ENCODE peak calls at places on chromosomes 4 and X, in six cellular contexts. L is GM03348, H is iPS-NIHi11, T is germinal center, E is anterior cingulate cortex, Q is AG08395. R is an unnamed sample.

GRCh38 chrX:123860983-123861382 is 1.1 kb downstream of the XIAP start:
- DNase-seq in E (no peak), Q (no peak), T (no peak), H (no peak), L (no peak), R (peak)

GRCh38 chr4:84965558-84966381 is 720 bp downstream of the WDFY3 start:
- DNase-seq in Q (peak), L (peak), H (peak), T (peak), E (peak), R (peak)

GRCh38 chrX:154540897-154541535 is 5.6 kb downstream of the G6PD start:
- DNase-seq in Q (no peak), E (no peak), T (no peak), H (no peak), L (no peak), R (peak)

GRCh38 chr4:178632415-178632814 is 1190.2 kb upstream of the AGA start:
- DNase-seq in Q (no peak), E (no peak), H (no peak), L (no peak), T (no peak), R (peak)

GRCh38 chr4:1885414-1885813 is 14.2 kb downstream of the NSD2 start:
- DNase-seq in L (no peak), Q (no peak), T (no peak), E (no peak), H (no peak), R (no peak)

GRCh38 chrX:38282044-38282443 is 45.3 kb downstream of the RPGR start:
- DNase-seq in T (no peak), E (no peak), Q (peak), H (no peak), L (peak), R (peak)

GRCh38 chr4:26860922-26861433 is 337 bp downstream of the STIM2 start:
- DNase-seq in H (peak), L (peak), T (peak), E (peak), Q (peak), R (peak)

GRCh38 chrX:65035451-65035779 is 59.2 kb upstream of the ZC4H2 start:
- DNase-seq in H (peak), Q (peak), T (peak), L (peak), E (peak), R (peak)

GRCh38 chrX:31301203-31301602 is 229.4 kb upstream of the FTHL17 start:
- DNase-seq in Q (no peak), L (no peak), H (no peak), T (no peak), E (no peak), R (no peak)

GRCh38 chrX:29728639-29729038 is 486.7 kb upstream of the MAGEB2 start:
- DNase-seq in T (no peak), Q (no peak), L (no peak), H (no peak), E (no peak), R (no peak)